ENCODE peak calls at places on chromosomes 13 and 19, in five cellular contexts. A, F, B, G and O are unnamed samples.

GRCh38 chr13:25489238-25489637 is 117.5 kb downstream of the ATP8A2 start:
- DNase-seq in B (no peak), G (no peak), F (peak; percentile 96), A (no peak), O (no peak)

GRCh38 chr19:18191640-18192062 is 1.4 kb upstream of the MPV17L2 start:
- DNase-seq in A (no peak), G (no peak), B (no peak), F (no peak), O (no peak)

GRCh38 chr19:50459067-50459456 is 17.2 kb upstream of the EMC10 start:
- DNase-seq in G (no peak), A (no peak), B (no peak), F (no peak), O (no peak)

GRCh38 chr19:2353159-2353894 is 6.7 kb upstream of the TMPRSS9 start:
- DNase-seq in B (no peak), F (no peak), A (no peak), G (no peak), O (no peak)

GRCh38 chr13:43397110-43397509 is 373.7 kb downstream of the DNAJC15 start:
- DNase-seq in F (no peak), B (no peak), G (no peak), A (no peak), O (no peak)

GRCh38 chr13:30308548-30308947 is 1.2 kb upstream of the KATNAL1 start:
- DNase-seq in B (no peak), F (no peak), G (no peak), A (no peak), O (peak; percentile 35)

GRCh38 chr19:1481224-1481892 is 2.3 kb upstream of the C19orf25 start:
- DNase-seq in G (no peak), A (no peak), B (no peak), F (no peak), O (no peak)

GRCh38 chr13:40228486-40228885 is 438.0 kb downstream of the FOXO1 start:
- DNase-seq in A (no peak), F (no peak), B (no peak), G (no peak), O (no peak)

GRCh38 chr19:29467824-29468401 is 57.9 kb upstream of the VSTM2B start:
- DNase-seq in A (no peak), B (no peak), F (peak; percentile 21), G (no peak), O (peak; percentile 77)

GRCh38 chr19:12733369-12733896 is 1.1 kb downstream of the TRIR start:
- DNase-seq in G (no peak), A (no peak), B (no peak), F (no peak), O (peak; percentile 59)

GRCh38 chr13:98784666-98785065 is 32.2 kb upstream of the SLC15A1 start:
- DNase-seq in F (no peak), G (no peak), A (no peak), B (no peak), O (no peak)

GRCh38 chr19:12126707-12127106 is 13.4 kb downstream of the ZNF20 start:
- DNase-seq in B (no peak), F (no peak), A (no peak), G (no peak), O (no peak)

GRCh38 chr19:35963514-35963913 is 27.3 kb downstream of the LRFN3 start:
- DNase-seq in B (peak; percentile 72), A (no peak), G (no peak), F (no peak), O (peak; percentile 70)

GRCh38 chr19:53883231-53883661 is 1.2 kb downstream of the PRKCG start:
- DNase-seq in B (no peak), F (no peak), G (no peak), A (no peak), O (no peak)

GRCh38 chr19:40229484-40229883 is 3.0 kb upstream of the CCNP start:
- DNase-seq in F (no peak), A (no peak), B (no peak), G (no peak), O (peak; percentile 47)

GRCh38 chr19:29687244-29687896 is 22.1 kb downstream of the PLEKHF1 start:
- DNase-seq in B (no peak), A (no peak), G (peak; percentile 95), F (no peak), O (peak; percentile 52)

GRCh38 chr19:35756373-35757230 is at the start of gene HSPB6:
- DNase-seq in B (no peak), G (no peak), A (no peak), F (no peak), O (no peak)

GRCh38 chr19:36392916-36393673 is 14.1 kb upstream of the ZFP14 start:
- DNase-seq in F (no peak), B (no peak), G (no peak), A (no peak), O (peak; percentile 37)

GRCh38 chr13:32911506-32911905 is 104.7 kb upstream of the KL start:
- DNase-seq in A (no peak), B (no peak), F (peak; percentile 85), G (no peak), O (peak; percentile 35)

GRCh38 chr19:4638330-4638729 is 986 bp upstream of the TNFAIP8L1 start:
- DNase-seq in B (no peak), A (no peak), G (no peak), F (no peak), O (no peak)

GRCh38 chr19:50486823-50487515 is 10.3 kb upstream of the GARIN5A start:
- DNase-seq in F (no peak), B (peak; percentile 67), G (no peak), A (no peak), O (no peak)